ENCODE peak calls at places on chromosomes 2 and 18, in six cellular contexts. F is stimulated activated CD8-positive, alpha-beta memory T cell treated with anti-CD3 and anti-CD28 coated beads, Interleukin-15, amount 100 ng/mL, for 24 hours; N is left lobe of liver; E is activated CD4-positive, alpha-beta T cell treated with anti-CD3 and anti-CD28 coated beads for 36 hours; Q is left lung; B is T follicular helper cell. O is an unnamed sample.

GRCh38 chr18:47263197-47263827 is 11.9 kb upstream of the SKOR2 start:
- DNase-seq in Q (no peak), F (no peak), N (no peak), B (no peak), E (peak; percentile 27), O (no peak)

GRCh38 chr2:158507679-158508078 is 50.9 kb downstream of the PKP4 start:
- DNase-seq in B (no peak), Q (no peak), E (no peak), N (no peak), F (no peak), O (no peak)

GRCh38 chr18:58004317-58004716 is 39.7 kb upstream of the NEDD4L start:
- DNase-seq in E (no peak), Q (no peak), B (no peak), F (no peak), N (no peak), O (no peak)

GRCh38 chr2:26144031-26144430 is 28.9 kb upstream of the GAREM2 start:
- DNase-seq in Q (no peak), E (no peak), F (no peak), N (no peak), B (no peak), O (no peak)

GRCh38 chr2:84958135-84959044 is 12.6 kb upstream of the KCMF1 start:
- DNase-seq in B (no peak), E (no peak), N (no peak), Q (peak; percentile 57), F (no peak), O (no peak)

GRCh38 chr2:177239053-177239452 is 25.5 kb downstream of the NFE2L2 start:
- DNase-seq in Q (no peak), N (no peak), B (no peak), E (no peak), F (no peak), O (no peak)

GRCh38 chr2:31284107-31284506 is 50.2 kb downstream of the EHD3 start:
- DNase-seq in Q (no peak), E (no peak), F (no peak), B (no peak), N (no peak), O (no peak)

GRCh38 chr18:78422336-78422735 is 557.3 kb upstream of the SALL3 start:
- DNase-seq in B (no peak), F (no peak), E (no peak), N (no peak), Q (no peak), O (no peak)

GRCh38 chr18:40096675-40097074 is 1858.4 kb upstream of the PIK3C3 start:
- DNase-seq in F (no peak), N (no peak), B (no peak), Q (no peak), E (no peak), O (no peak)

GRCh38 chr18:11511434-11512095 is 97.8 kb upstream of the SLC35G4 start:
- DNase-seq in N (no peak), E (no peak), F (no peak), Q (no peak), B (no peak), O (no peak)

GRCh38 chr2:6196461-6196860 is 504.3 kb downstream of the SOX11 start:
- DNase-seq in Q (no peak), N (no peak), F (no peak), B (no peak), E (no peak), O (no peak)

GRCh38 chr2:120344991-120345975 is 653 bp upstream of the INHBB start:
- DNase-seq in F (no peak), N (no peak), Q (no peak), B (no peak), E (peak; percentile 51), O (no peak)

GRCh38 chr18:36650906-36651305 is 177.9 kb downstream of the TPGS2 start:
- DNase-seq in B (no peak), Q (no peak), E (no peak), F (no peak), N (no peak), O (no peak)

GRCh38 chr2:44168684-44169154 is at the start of gene PPM1B:
- DNase-seq in N (no peak), B (peak; percentile 100), F (peak; percentile 89), Q (peak; percentile 100), E (peak; percentile 100), O (no peak)

GRCh38 chr2:236215196-236215595 is 47.0 kb upstream of the GBX2 start:
- DNase-seq in B (no peak), Q (no peak), N (no peak), F (no peak), E (no peak), O (no peak)

GRCh38 chr2:239290618-239291504 is 110.0 kb downstream of the HDAC4 start:
- DNase-seq in B (no peak), E (no peak), N (no peak), Q (peak; percentile 30), F (no peak), O (peak; percentile 14)

GRCh38 chr2:54945401-54946219 is 104.6 kb downstream of the RTN4 start:
- DNase-seq in E (peak; percentile 57), N (no peak), Q (peak; percentile 59), B (no peak), F (no peak), O (peak; percentile 77)

GRCh38 chr18:448116-448515 is 52.4 kb downstream of the COLEC12 start:
- DNase-seq in Q (no peak), N (no peak), E (no peak), B (no peak), F (no peak), O (no peak)

GRCh38 chr18:2444201-2444875 is 127.0 kb downstream of the METTL4 start:
- DNase-seq in E (no peak), Q (no peak), F (no peak), B (no peak), N (no peak), O (no peak)

GRCh38 chr2:202771741-202772470 is 99.7 kb downstream of the ICA1L start:
- DNase-seq in F (no peak), E (no peak), Q (no peak), N (no peak), B (no peak), O (no peak)

GRCh38 chr2:174697267-174697666 is 67.0 kb downstream of the CHRNA1 start:
- DNase-seq in N (peak; percentile 60), B (peak; percentile 35), E (peak; percentile 80), Q (no peak), F (peak; percentile 17), O (peak; percentile 43)

GRCh38 chr2:33246432-33246831 is 230.0 kb upstream of the RASGRP3 start:
- DNase-seq in F (no peak), B (no peak), Q (no peak), E (no peak), N (peak; percentile 54), O (no peak)

O was measured in tibial nerve.